ENCODE peak calls at places on chromosomes 6 and 20, in four cellular contexts. X is WTC11, H is K562, P is H1. E is an unnamed sample.

GRCh38 chr6:56911847-56912246 is 43.1 kb upstream of the BEND6 start:
- DNase-seq in X (no peak), H (no peak), P (no peak), E (no peak)

GRCh38 chr6:26501482-26501986 is 1.4 kb downstream of the BTN1A1 start:
- DNase-seq in X (peak; percentile 59), H (no peak), P (peak; percentile 72), E (peak; percentile 69)

GRCh38 chr6:912871-913663 is 220.1 kb upstream of the EXOC2 start:
- DNase-seq in X (peak; percentile 70), H (peak; percentile 24), P (no peak), E (no peak)

GRCh38 chr6:15404700-15404980 is 158.8 kb downstream of the JARID2 start:
- DNase-seq in X (no peak), H (no peak), P (no peak), E (no peak)

GRCh38 chr6:133741375-133741861 is 147.5 kb upstream of the TCF21 start:
- DNase-seq in X (no peak), H (no peak), P (no peak), E (no peak)

GRCh38 chr6:87832025-87832825 is 130.2 kb upstream of the AKIRIN2 start:
- DNase-seq in X (no peak), H (no peak), P (no peak), E (peak; percentile 28)

GRCh38 chr6:16851758-16852157 is 90.5 kb upstream of the ATXN1 start:
- DNase-seq in X (no peak), H (no peak), P (no peak), E (no peak)

GRCh38 chr6:43828711-43829110 is 58.7 kb downstream of the VEGFA start:
- DNase-seq in X (peak; percentile 35), H (peak; percentile 95), P (no peak), E (no peak)

GRCh38 chr6:142187209-142187608 is 40.1 kb downstream of the VTA1 start:
- DNase-seq in X (no peak), H (no peak), P (no peak), E (no peak)

GRCh38 chr20:24783631-24784492 is 165.2 kb upstream of the CST7 start:
- DNase-seq in X (peak; percentile 49), H (no peak), P (peak; percentile 57), E (no peak)

GRCh38 chr6:24796616-24797290 is 2.0 kb downstream of the ARMH2 start:
- DNase-seq in X (no peak), H (no peak), P (no peak), E (no peak)

GRCh38 chr20:44181611-44182010 is 5.4 kb downstream of the JPH2 start:
- DNase-seq in X (no peak), H (no peak), P (no peak), E (no peak)

GRCh38 chr20:4919047-4919704 is 82.1 kb downstream of the SLC23A2 start:
- DNase-seq in X (no peak), H (no peak), P (no peak), E (no peak)

GRCh38 chr6:167548451-167548850 is 223.6 kb downstream of the TTLL2 start:
- DNase-seq in X (no peak), H (no peak), P (no peak), E (no peak)

GRCh38 chr6:7727951-7728854 is 2.3 kb downstream of the BMP6 start:
- DNase-seq in X (peak; percentile 43), H (no peak), P (peak; percentile 77), E (peak; percentile 29)

GRCh38 chr6:95648636-95649035 is 71.3 kb downstream of the MANEA start:
- DNase-seq in X (peak; percentile 17), H (no peak), P (no peak), E (no peak)

GRCh38 chr20:44468044-44468782 is 7.5 kb upstream of the TTPAL start:
- DNase-seq in X (no peak), H (no peak), P (no peak), E (no peak)

GRCh38 chr6:139381216-139381615 is 6.8 kb upstream of the CITED2 start:
- DNase-seq in X (no peak), H (no peak), P (no peak), E (no peak)

GRCh38 chr6:125469915-125470314 is 168.1 kb upstream of the HDDC2 start:
- DNase-seq in X (no peak), H (no peak), P (no peak), E (no peak)

GRCh38 chr6:139468178-139468577 is 93.7 kb upstream of the CITED2 start:
- DNase-seq in X (no peak), H (no peak), P (no peak), E (no peak)

GRCh38 chr6:136534268-136534667 is 16.0 kb downstream of the MAP7 start:
- DNase-seq in X (no peak), H (no peak), P (no peak), E (no peak)

GRCh38 chr6:34520645-34521462 is 35.3 kb downstream of the SPDEF start:
- DNase-seq in X (peak; percentile 8), H (no peak), P (no peak), E (no peak)

GRCh38 chr6:56435754-56436153 is 188.4 kb upstream of the COL21A1 start:
- DNase-seq in X (no peak), H (no peak), P (no peak), E (no peak)

GRCh38 chr6:67129780-67130179 is 1422.8 kb upstream of the EYS start:
- DNase-seq in X (no peak), H (no peak), P (no peak), E (no peak)

GRCh38 chr20:2084703-2085102 is 16.9 kb upstream of the STK35 start:
- DNase-seq in X (no peak), H (no peak), P (no peak), E (no peak)

GRCh38 chr6:43712590-43712989 is 25.0 kb upstream of the MRPS18A start:
- DNase-seq in X (no peak), H (no peak), P (no peak), E (no peak)

GRCh38 chr20:46139243-46139889 is 21.3 kb downstream of the CD40 start:
- DNase-seq in X (no peak), H (no peak), P (no peak), E (peak; percentile 85)

GRCh38 chr20:61842011-61842410 is 223.7 kb downstream of the TAF4 start:
- DNase-seq in X (no peak), H (no peak), P (no peak), E (peak; percentile 45)

GRCh38 chr6:129895692-129896091 is 34.6 kb upstream of the TMEM244 start:
- DNase-seq in X (no peak), H (no peak), P (no peak), E (no peak)

GRCh38 chr6:49462599-49462926 is 490 bp downstream of the MMUT start:
- DNase-seq in X (no peak), H (no peak), P (no peak), E (no peak)

GRCh38 chr20:19012671-19013070 is 199.1 kb downstream of the SCP2D1 start:
- DNase-seq in X (peak; percentile 20), H (no peak), P (peak; percentile 33), E (no peak)

GRCh38 chr6:97394160-97394748 is 111.2 kb upstream of the MMS22L start:
- DNase-seq in X (peak; percentile 31), H (peak; percentile 62), P (no peak), E (peak; percentile 52)

GRCh38 chr6:82568290-82568993 is 204.8 kb downstream of the TPBG start:
- DNase-seq in X (no peak), H (no peak), P (no peak), E (no peak)

GRCh38 chr6:73204252-73204651 is 21.0 kb downstream of the KHDC1L start:
- DNase-seq in X (no peak), H (no peak), P (no peak), E (no peak)

DNA sequence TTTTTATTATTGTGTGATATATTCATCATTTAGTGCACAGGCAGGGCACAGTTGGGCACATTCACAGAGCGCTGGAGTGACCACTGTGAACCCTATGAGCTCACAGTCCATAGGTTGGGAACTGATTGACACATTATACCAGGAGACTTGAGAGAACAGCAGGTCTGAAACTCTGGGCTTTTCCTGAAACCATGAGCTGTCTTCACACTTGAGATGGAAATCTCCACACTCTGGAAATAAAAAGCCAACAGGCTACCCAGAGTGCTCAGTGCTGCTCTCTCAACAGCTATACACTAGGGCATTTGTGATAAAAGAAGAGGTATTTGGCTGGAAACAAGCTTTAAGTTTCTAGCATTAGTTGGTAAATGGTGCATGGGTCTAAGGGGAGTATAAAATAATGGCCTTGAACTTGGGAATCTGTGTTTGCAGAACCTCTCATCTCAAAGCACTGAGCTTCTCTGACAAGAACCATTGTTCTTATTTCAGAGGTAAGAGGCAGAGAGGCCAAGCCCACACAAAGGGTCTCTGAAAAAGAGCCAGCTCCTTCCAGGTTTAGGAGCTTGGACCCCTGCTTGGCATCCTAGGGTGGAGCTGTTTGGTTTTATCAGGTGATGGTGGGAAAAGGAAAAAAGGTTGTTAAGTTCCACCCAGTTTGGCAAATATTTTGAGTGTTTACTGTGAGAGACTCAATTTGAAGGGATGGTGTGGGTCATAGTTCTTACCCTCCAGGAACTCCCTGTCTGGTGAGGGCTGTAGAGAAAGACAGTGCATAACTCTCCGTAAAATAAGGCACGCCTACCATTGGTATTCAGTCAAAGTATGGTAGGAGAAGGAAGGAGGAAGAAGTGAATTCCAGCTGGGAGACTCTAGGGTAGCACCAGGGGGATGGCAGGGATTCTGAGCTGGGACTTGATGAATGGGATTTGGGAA is 14.5 kb downstream of the CHMP4B start:
- DNase-seq in X (no peak), H (no peak), P (no peak), E (no peak)
- TF ChIP-seq TEAD4 in X (no peak), H (no peak), P (no peak), E (no peak)

DNA sequence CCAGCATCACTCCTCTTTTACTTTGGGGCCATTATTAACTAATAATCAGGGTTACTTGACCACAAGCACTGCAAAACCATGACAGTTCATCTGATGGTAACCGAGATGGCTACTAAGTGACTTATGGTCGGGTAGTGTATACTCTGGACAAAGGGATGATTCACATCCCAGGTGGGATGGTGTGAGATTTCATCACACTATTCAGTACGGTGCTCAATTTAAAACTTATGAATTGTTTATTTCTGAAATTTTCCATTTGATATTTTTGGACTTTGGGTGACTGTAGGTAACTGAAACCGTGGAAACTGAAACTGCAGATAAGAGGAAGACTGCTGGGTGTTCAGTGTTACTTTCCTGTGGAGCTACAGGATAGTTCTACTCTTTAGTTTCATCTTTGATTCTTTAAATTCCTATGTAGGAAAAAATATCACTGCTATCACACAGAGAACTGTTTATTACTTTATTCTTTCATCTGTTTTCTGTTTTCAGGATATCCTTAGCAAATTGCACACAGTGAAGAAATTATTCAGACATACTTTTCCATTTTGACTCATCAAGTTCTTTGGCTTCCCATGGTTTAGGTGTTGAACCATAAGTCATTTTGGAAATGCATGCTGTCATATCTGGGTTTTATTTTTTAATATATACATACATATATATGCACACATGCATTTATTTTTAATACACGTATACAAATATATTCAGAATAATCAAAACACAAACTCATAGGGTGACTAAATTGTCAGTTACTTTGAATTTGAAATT is 59.1 kb upstream of the C20orf144 start:
- DNase-seq in X (no peak), H (no peak), P (no peak), E (no peak)
- TF ChIP-seq TEAD4 in X (no peak), H (no peak), P (no peak), E (no peak)

GRCh38 chr6:122839477-122839876 is 50.4 kb downstream of the SMPDL3A start:
- DNase-seq in X (peak; percentile 71), H (peak; percentile 70), P (peak; percentile 87), E (peak; percentile 62)
- TF ChIP-seq TEAD4 in X (no peak), H (no peak), P (no peak), E (no peak)

DNA sequence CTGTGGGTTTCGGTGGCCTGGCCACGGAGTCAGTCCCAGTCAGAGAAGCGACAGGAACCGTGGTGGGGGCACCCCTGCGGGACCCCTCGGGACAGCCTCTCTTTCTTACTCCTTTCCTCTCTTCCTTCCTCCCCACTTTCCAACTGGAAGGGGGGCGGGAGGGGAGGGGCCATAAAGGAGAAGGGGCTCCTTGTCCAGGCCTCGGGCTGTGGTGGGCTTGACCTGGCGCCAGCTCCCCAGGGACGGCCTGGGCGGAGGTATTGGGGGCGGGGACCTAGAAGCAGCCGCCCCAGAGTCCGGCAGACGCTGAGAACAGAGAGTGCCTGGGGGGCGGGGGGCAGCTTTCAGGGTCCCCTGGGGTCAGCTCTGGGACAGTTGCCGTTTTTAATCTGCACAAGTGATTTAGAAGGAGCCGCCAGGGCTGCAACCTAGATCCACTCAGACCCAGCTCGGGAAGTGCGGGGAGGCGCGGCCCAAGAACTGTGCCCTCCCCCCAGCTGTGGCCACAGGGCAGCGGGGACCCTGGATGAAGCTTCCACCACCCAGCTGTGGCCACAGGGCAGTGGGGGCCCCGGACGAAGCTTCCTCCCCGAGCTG is 6.4 kb upstream of the ABHD16B start:
- DNase-seq in X (no peak), H (no peak), P (peak; percentile 69), E (peak; percentile 68)
- TF ChIP-seq TEAD4 in X (no peak), H (no peak), P (no peak), E (no peak)